ENCODE peak calls at places on chromosomes 6 and 20, in four cellular contexts. U is A549, S is GM12878, B is K562. C is an unnamed sample.

GRCh38 chr6:102732908-102733307 is 1339.4 kb downstream of the GRIK2 start:
- DNase-seq in U (no peak), S (no peak), B (no peak), C (no peak)

GRCh38 chr6:13668291-13668928 is 43.2 kb downstream of the RANBP9 start:
- DNase-seq in U (no peak), S (peak), B (peak), C (no peak)

GRCh38 chr6:166936079-166936787 is 20.1 kb downstream of the RNASET2 start:
- DNase-seq in U (no peak), S (no peak), B (no peak), C (no peak)

GRCh38 chr6:161639772-161640171 is 365.9 kb upstream of the AGPAT4 start:
- DNase-seq in U (no peak), S (no peak), B (no peak), C (no peak)

GRCh38 chr20:58054744-58055373 is 173.6 kb downstream of the ANKRD60 start:
- DNase-seq in U (no peak), S (no peak), B (no peak), C (no peak)

GRCh38 chr20:34458631-34459030 is 57.6 kb upstream of the DYNLRB1 start:
- DNase-seq in U (no peak), S (no peak), B (no peak), C (peak)

GRCh38 chr20:6715350-6716063 is 52.0 kb upstream of the BMP2 start:
- DNase-seq in U (no peak), S (no peak), B (no peak), C (no peak)

GRCh38 chr20:39630215-39630614 is 668.1 kb downstream of the DHX35 start:
- DNase-seq in U (no peak), S (no peak), B (no peak), C (no peak)

GRCh38 chr20:11176431-11176830 is 502.6 kb upstream of the JAG1 start:
- DNase-seq in U (no peak), S (no peak), B (no peak), C (no peak)

GRCh38 chr20:32985596-32985995 is 18.6 kb downstream of the SUN5 start:
- DNase-seq in U (no peak), S (no peak), B (no peak), C (no peak)

GRCh38 chr20:43383026-43383795 is 74.5 kb upstream of the SRSF6 start:
- DNase-seq in U (no peak), S (no peak), B (no peak), C (no peak)

GRCh38 chr6:80637312-80637711 is 530.8 kb downstream of the BCKDHB start:
- DNase-seq in U (no peak), S (no peak), B (no peak), C (peak)

GRCh38 chr6:90294989-90295853 is 1.4 kb downstream of the BACH2 start:
- DNase-seq in U (no peak), S (no peak), B (peak), C (peak)

GRCh38 chr20:37449276-37449675 is 71.8 kb upstream of the NNAT start:
- DNase-seq in U (no peak), S (no peak), B (no peak), C (no peak)

GRCh38 chr6:117233146-117233545 is 32.2 kb upstream of the VGLL2 start:
- DNase-seq in U (no peak), S (no peak), B (no peak), C (no peak)

GRCh38 chr20:59316911-59317310 is 16.5 kb downstream of the EDN3 start:
- DNase-seq in U (no peak), S (no peak), B (no peak), C (no peak)

GRCh38 chr6:24492475-24492874 is 2.3 kb upstream of the ALDH5A1 start:
- DNase-seq in U (no peak), S (no peak), B (peak), C (peak)

GRCh38 chr6:149032318-149032598 is 285.3 kb upstream of the TAB2 start:
- DNase-seq in U (no peak), S (no peak), B (no peak), C (no peak)

DNA sequence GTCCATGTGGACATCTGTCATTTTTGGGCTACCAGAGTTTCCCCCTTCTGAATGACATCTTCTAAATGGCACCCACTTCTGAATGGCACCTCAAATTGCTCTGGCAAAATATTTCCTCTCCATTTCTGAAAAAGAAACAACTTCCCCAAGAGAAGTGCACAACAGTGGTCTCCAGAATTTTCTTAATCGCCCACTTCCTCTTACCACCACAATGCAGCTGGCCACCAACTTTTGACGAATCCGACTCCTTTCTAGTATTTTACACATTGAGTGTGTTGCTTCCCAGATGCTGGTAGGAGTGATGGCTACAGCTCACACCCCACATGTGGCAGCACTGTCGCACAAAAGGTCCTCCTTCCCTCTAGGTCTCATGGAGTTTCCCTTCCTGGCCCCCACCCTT is 216.1 kb downstream of the FOXA2 start:
- DNase-seq in U (no peak), S (no peak), B (no peak), C (no peak)
- TF ChIP-seq ELK1 in U (no peak), S (no peak), B (no peak), C (no peak)

DNA sequence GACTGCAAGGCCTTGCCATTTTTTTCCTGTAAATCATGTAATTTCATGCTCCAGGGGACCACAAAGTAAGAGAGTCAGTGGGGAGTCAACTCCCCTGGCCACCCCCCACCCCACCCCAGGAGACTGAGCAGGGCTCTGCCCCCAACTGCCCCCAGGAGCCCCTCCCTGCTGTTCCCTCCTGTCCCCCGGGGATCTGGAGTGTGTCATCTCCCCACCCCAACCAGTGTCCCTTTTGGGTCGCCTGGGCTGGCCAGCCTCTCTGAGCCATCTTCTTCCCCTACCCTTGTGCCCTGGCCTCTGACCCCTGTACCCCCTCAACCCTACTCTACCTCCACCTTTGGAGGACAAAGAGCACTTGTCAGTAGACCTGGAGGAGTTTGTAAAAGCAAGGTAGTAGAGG is 29.4 kb downstream of the FOXP4 start:
- DNase-seq in U (no peak), S (no peak), B (no peak), C (no peak)
- TF ChIP-seq ELK1 in U (no peak), S (no peak), B (no peak), C (no peak)

GRCh38 chr6:77463881-77464867 is 883 bp upstream of the HTR1B start:
- DNase-seq in U (no peak), S (no peak), B (no peak), C (no peak)

GRCh38 chr6:77466055-77467028 is 3.1 kb upstream of the HTR1B start:
- DNase-seq in U (peak), S (no peak), B (no peak), C (peak)

GRCh38 chr6:77461796-77462195 is 1.5 kb downstream of the HTR1B start:
- DNase-seq in U (no peak), S (no peak), B (no peak), C (no peak)

GRCh38 chr6:77463308-77463880 is at the start of gene HTR1B:
- DNase-seq in U (no peak), S (no peak), B (no peak), C (peak)

GRCh38 chr6:77462359-77463307 is 658 bp downstream of the HTR1B start:
- DNase-seq in U (no peak), S (no peak), B (no peak), C (no peak)
- TF ChIP-seq ELK1 in U (no peak), S (no peak), B (no peak), C (no peak)

GRCh38 chr6:159540152-159540551 is 152.9 kb downstream of the SOD2 start:
- DNase-seq in U (no peak), S (no peak), B (peak), C (no peak)

GRCh38 chr6:159535629-159536028 is 157.4 kb downstream of the SOD2 start:
- DNase-seq in U (no peak), S (no peak), B (no peak), C (no peak)

GRCh38 chr6:159540883-159541282 is 152.2 kb downstream of the SOD2 start:
- DNase-seq in U (no peak), S (no peak), B (no peak), C (no peak)

DNA sequence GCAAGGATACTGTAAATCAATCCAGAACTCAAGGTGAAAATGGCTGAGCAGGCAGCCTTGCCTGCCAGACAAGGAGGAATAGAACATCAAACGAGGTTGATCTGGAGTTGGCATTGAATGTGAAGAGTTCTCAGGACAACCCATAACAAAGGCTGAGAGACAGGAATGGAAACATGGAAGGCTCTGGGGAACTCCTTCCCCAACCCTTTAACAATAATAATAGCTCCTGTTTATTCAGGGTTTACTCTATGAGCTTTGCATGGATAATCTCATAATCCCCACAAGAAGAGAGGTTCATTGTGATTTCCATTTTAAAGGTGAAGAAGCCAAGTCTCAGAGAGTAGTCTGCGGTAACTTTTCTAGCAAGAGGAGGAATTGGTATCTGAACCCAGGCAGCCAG is 151.7 kb downstream of the SOD2 start:
- DNase-seq in U (no peak), S (no peak), B (no peak), C (no peak)
- TF ChIP-seq ELK1 in U (no peak), S (no peak), B (no peak), C (no peak)

DNA sequence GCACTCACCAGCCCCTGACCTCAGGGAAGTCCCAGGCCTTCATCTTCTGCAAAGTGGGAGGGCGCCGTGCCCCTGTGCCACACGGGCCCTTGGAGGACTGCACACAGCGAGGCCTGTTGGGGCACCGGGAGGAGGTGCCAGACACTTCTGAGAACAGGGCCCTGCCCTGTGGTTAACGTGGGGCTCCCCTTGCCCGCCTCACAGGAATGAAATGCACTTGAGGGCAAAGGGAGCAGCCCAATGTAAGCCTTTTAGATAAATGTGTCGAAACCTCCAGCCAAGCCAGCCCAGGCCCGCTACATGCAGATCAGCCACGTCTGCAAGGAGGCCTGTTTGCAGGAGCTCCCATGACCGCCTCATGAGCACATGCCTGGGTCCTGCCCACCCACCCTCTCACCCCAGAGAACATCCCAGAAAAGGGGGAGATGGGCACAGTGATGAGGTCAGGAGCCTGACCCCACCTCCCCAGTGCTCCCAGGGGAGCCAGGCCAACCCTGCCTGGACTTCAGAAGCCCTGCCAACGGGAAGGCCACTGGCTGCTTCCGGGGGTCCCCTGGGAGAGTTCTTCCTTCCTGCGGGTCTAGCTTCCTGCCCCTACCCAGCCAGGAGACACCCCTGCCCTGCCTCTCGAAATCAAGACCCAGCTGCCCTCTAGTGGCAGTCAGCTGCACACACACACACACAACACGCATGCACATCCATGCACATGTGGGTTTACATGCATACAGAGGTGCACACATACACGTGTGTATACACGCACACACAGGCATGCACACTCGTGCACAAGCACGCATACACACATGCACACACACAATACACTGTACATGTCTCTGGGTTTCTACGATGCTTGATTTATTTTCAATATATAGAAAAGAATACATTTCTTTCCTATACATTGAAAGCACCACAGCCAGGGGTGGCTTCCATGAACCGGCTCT is 178.7 kb downstream of the TAF4 start:
- DNase-seq in U (peak), S (no peak), B (peak), C (peak)
- TF ChIP-seq ELK1 in U (no peak), S (no peak), B (no peak), C (no peak)